ENCODE peak calls at places on chromosomes 7 and 10, in seven cellular contexts. U, C, J, I, V, O and L are unnamed samples.

GRCh38 chr10:62491597-62491996 is 117.4 kb downstream of the ZNF365 start:
- DNase-seq in U (no peak), C (no peak), J (no peak), I (no peak), V (no peak), O (no peak), L (no peak)

GRCh38 chr7:28192786-28193581 is 12.4 kb upstream of the JAZF1 start:
- DNase-seq in U (no peak), C (no peak), J (peak), I (peak), V (no peak), O (no peak), L (no peak)

GRCh38 chr10:23384364-23384763 is 39.8 kb upstream of the C10orf67 start:
- DNase-seq in U (peak), C (no peak), J (no peak), I (peak), V (no peak), O (no peak), L (no peak)

GRCh38 chr10:67788028-67788886 is 49.7 kb downstream of the DNAJC12 start:
- DNase-seq in U (peak), C (peak), J (peak), I (no peak), V (peak), O (peak), L (peak)

GRCh38 chr7:98613601-98614425 is 3.3 kb upstream of the NPTX2 start:
- DNase-seq in U (peak), C (peak), J (peak), I (peak), V (no peak), O (peak), L (no peak)

GRCh38 chr10:69866688-69867461 is 65.2 kb downstream of the COL13A1 start:
- DNase-seq in U (peak), C (no peak), J (peak), I (peak), V (no peak), O (peak), L (no peak)

GRCh38 chr10:102300289-102300843 is 55.0 kb downstream of the GBF1 start:
- DNase-seq in U (peak), C (no peak), J (no peak), I (peak), V (no peak), O (no peak), L (no peak)

GRCh38 chr10:70270952-70271351 is 12.9 kb downstream of the NPFFR1 start:
- DNase-seq in U (no peak), C (no peak), J (no peak), I (no peak), V (no peak), O (no peak), L (peak)

GRCh38 chr10:3764626-3765375 is 20.2 kb downstream of the KLF6 start:
- DNase-seq in U (no peak), C (peak), J (no peak), I (no peak), V (no peak), O (no peak), L (peak)

GRCh38 chr7:73659983-73660382 is 7.6 kb upstream of the VPS37D start:
- DNase-seq in U (no peak), C (no peak), J (no peak), I (no peak), V (no peak), O (no peak), L (no peak)

GRCh38 chr7:8391353-8392062 is 41.9 kb upstream of the NXPH1 start:
- DNase-seq in U (no peak), C (no peak), J (no peak), I (no peak), V (no peak), O (no peak), L (no peak)

GRCh38 chr10:114026189-114027040 is 17.3 kb upstream of the ADRB1 start:
- DNase-seq in U (peak), C (no peak), J (no peak), I (peak), V (no peak), O (no peak), L (no peak)

GRCh38 chr7:26078437-26079362 is 73.3 kb upstream of the NFE2L3 start:
- DNase-seq in U (peak), C (peak), J (peak), I (no peak), V (peak), O (peak), L (peak)

GRCh38 chr7:143216151-143216550 is 5.7 kb upstream of the TAS2R40 start:
- DNase-seq in U (peak), C (no peak), J (no peak), I (peak), V (no peak), O (no peak), L (no peak)

GRCh38 chr10:29659770-29660097 is 25.0 kb upstream of the SVIL start:
- DNase-seq in U (no peak), C (no peak), J (no peak), I (no peak), V (no peak), O (no peak), L (no peak)

GRCh38 chr7:17844514-17845196 is 95.6 kb downstream of the SNX13 start:
- DNase-seq in U (peak), C (no peak), J (no peak), I (peak), V (no peak), O (no peak), L (no peak)

GRCh38 chr7:130180571-130180971 is 24.6 kb downstream of the TMEM209 start:
- DNase-seq in U (peak), C (no peak), J (no peak), I (peak), V (no peak), O (no peak), L (peak)

GRCh38 chr7:71746004-71746403 is 614.1 kb downstream of the GALNT17 start:
- DNase-seq in U (no peak), C (no peak), J (peak), I (no peak), V (no peak), O (no peak), L (no peak)

GRCh38 chr7:155824195-155824915 is 12.1 kb upstream of the SHH start:
- DNase-seq in U (no peak), C (no peak), J (no peak), I (peak), V (no peak), O (no peak), L (no peak)

GRCh38 chr10:62978417-62978955 is 154.6 kb upstream of the NRBF2 start:
- DNase-seq in U (no peak), C (no peak), J (no peak), I (no peak), V (no peak), O (no peak), L (no peak)

GRCh38 chr10:13518076-13518692 is 10.6 kb downstream of the BEND7 start:
- DNase-seq in U (peak), C (no peak), J (peak), I (peak), V (no peak), O (peak), L (no peak)

GRCh38 chr7:114922151-114922651 is 307 bp downstream of the MDFIC start:
- DNase-seq in U (peak), C (peak), J (peak), I (peak), V (peak), O (peak), L (peak)

GRCh38 chr10:111297351-111297848 is 220.6 kb downstream of the ADRA2A start:
- DNase-seq in U (no peak), C (no peak), J (peak), I (no peak), V (no peak), O (no peak), L (no peak)

GRCh38 chr7:117875566-117875965 is 2.3 kb upstream of the CTTNBP2 start:
- DNase-seq in U (peak), C (no peak), J (peak), I (peak), V (peak), O (peak), L (no peak)
- TF ChIP-seq CTCF in U (peak), C (no peak), J (peak), I (peak), V (no peak), O (peak), L (no peak)

GRCh38 chr7:40604601-40605438 is 470.0 kb downstream of the SUGCT start:
- DNase-seq in U (peak), C (peak), J (peak), I (peak), V (peak), O (peak), L (peak)
- TF ChIP-seq CTCF in U (peak), C (peak), J (peak), I (peak), V (peak), O (peak), L (peak)

DNA sequence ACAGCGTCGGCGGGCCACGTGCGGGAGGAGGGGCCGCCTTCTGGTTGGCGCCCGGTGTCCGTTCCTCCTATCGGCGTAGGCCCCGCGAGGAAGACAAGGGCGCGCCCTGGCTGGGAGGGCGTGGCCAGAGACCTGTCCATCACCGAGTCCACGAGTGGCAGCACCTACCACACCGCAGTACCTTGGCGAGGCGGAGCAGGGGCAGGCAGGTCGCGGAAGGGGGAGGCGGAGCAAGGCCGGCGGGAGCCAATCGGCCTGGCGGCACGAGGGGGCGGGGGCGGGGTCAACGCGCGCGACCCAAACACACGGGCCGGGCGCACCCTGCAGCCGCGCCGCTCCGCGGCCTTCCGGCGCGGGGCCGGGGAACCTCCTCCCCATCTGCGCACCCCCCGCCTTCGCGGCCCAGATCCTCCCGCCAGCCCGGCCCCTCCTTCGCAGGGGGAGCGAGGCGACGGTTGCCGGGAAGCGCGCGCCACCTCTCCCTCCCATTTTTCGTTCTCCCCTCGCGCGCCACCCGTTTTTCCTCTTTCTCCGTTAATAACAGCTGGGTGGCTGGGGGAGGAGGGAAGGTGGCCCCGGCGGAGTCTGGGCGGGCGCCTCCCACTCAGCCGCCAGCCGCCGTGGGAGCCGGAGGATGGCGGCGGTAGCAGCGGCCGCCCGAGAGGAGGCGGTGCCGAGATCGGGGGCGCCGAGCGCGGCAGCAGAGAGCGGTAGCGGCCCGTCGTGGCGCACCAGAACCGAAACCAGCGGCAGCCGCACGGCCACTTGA is at the start of gene ZNRF2:
- DNase-seq in U (peak), C (peak), J (peak), I (peak), V (peak), O (peak), L (peak)
- TF ChIP-seq CTCF in U (peak), C (peak), J (no peak), I (peak), V (peak), O (no peak), L (peak)

GRCh38 chr10:74991435-74991834 is 120.0 kb upstream of the SAMD8 start:
- DNase-seq in U (peak), C (no peak), J (peak), I (no peak), V (no peak), O (no peak), L (peak)
- TF ChIP-seq CTCF in U (peak), C (peak), J (peak), I (peak), V (no peak), O (peak), L (peak)

DNA sequence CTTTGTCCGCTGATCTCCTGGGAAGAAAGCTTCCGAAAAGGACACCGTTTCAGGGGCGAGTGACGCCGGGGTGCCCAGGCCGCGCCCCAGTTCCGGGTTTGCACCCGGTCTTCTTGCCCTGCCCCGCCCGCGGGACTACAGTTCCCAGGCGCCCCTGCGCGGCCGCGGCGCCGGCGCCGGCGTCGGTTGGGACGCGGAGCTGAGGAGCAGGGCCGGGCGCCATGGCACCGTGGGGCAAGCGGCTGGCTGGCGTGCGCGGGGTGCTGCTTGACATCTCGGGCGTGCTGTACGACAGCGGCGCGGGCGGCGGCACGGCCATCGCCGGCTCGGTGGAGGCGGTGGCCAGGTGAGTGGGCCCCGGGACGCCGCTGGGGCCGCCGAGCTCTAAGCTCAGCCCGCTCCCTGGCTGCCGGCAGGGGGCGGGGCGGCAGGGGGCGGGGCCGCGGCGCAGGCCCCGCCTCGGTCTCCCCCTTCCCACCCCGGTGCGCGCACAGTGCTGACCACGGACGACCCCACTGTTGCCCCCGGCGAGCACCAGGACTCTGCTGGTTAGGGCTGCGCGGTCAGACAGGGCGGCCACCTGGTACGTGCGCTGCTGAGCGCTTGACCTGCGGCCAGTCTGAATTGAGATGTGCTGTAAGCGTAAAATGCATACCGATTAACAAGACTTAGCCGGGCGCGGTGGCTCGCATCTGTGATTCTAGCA is at the start of gene LHPP:
- DNase-seq in U (peak), C (peak), J (peak), I (peak), V (peak), O (peak), L (peak)
- TF ChIP-seq CTCF in U (no peak), C (peak), J (no peak), I (peak), V (peak), O (peak), L (peak)

DNA sequence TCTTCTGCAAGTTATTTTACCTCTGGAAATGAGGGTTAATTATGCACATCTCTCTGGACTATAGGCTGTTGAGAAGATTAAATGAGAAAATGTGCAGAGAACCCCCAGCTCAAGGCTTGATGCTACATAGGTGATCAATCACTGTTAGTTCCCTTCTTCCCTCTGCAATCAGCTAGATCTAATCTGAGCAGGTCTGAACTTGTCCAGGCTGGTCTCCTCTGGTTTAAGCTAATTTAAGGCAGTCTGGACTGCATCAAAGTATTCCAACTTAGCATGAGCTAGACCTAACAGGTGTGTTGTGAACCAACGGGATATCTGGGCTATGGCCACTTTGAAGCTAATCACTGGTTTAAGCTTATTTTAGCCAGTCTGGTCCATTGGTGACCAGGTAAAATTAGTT is 9.0 kb upstream of the LRRC18 start:
- DNase-seq in U (no peak), C (no peak), J (no peak), I (no peak), V (no peak), O (no peak), L (no peak)
- TF ChIP-seq CTCF in U (no peak), C (no peak), J (no peak), I (no peak), V (no peak), O (no peak), L (no peak)

GRCh38 chr10:28587970-28588290 is 55.0 kb downstream of the WAC start:
- DNase-seq in U (peak), C (no peak), J (no peak), I (peak), V (no peak), O (no peak), L (no peak)
- TF ChIP-seq CTCF in U (peak), C (no peak), J (no peak), I (peak), V (no peak), O (no peak), L (no peak)

DNA sequence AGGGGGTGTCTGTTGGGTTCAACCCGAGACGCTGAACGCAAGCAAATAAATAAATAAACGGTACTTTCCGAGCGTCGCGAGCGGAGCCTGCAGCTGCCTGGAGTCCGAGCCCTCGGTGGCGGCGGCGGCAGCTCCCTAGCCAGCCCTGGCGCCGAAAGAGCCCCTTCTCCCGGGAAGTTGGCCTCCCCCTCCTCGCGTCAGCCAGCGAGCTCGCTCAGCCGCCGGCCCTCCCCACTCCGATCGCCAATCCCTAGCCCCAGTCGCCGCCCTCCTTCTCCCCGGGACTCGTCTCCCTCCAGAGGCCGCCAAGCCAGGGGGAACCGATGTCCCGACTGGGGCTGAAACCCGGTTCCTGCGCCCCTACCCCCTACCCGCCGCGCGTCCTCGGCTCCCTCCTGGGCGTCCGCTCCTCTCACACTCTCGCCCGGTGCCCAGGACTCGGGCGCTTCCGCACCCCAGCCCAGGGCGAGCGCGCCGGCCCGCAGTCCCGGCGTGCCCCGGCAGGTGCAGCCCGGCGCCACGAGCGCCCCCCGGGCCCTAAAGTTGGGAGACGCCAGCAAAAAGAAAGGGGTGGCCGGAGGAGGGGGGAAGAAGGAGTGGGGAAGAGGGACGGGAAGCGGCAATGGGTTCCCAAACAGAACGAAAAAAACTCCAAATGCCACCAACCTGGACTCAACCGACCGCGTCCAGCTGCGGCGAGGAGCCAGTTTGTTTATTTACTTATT is at the start of gene GFRA1:
- DNase-seq in U (no peak), C (no peak), J (peak), I (peak), V (no peak), O (peak), L (no peak)
- TF ChIP-seq CTCF in U (no peak), C (no peak), J (peak), I (peak), V (no peak), O (peak), L (no peak)